ENCODE peak calls at places on chromosomes 2 and 18, in six cellular contexts. One of them, this sample, is unnamed.

GRCh38 chr18:55401275-55401620 is 186.7 kb downstream of the TCF4 start:
- DNase-seq in astrocyte of the cerebellum: no peak
- DNase-seq in choroid plexus epithelial cell: peak; percentile 45
- DNase-seq in SK-MEL-5: no peak
- DNase-seq in H9: no peak
- DNase-seq in dorsolateral prefrontal cortex: no peak
- DNase-seq in this sample: no peak

GRCh38 chr2:85222792-85223191 is 89.6 kb downstream of the TCF7L1 start:
- DNase-seq in astrocyte of the cerebellum: no peak
- DNase-seq in choroid plexus epithelial cell: no peak
- DNase-seq in SK-MEL-5: no peak
- DNase-seq in H9: no peak
- DNase-seq in dorsolateral prefrontal cortex: no peak
- DNase-seq in this sample: no peak

GRCh38 chr18:43662657-43663056 is 385.4 kb upstream of the SYT4 start:
- DNase-seq in astrocyte of the cerebellum: peak; percentile 80
- DNase-seq in choroid plexus epithelial cell: peak; percentile 95
- DNase-seq in SK-MEL-5: peak; percentile 22
- DNase-seq in H9: no peak
- DNase-seq in dorsolateral prefrontal cortex: no peak
- DNase-seq in this sample: peak; percentile 71

GRCh38 chr2:64396001-64396400 is 58.0 kb upstream of the LGALSL start:
- DNase-seq in astrocyte of the cerebellum: no peak
- DNase-seq in choroid plexus epithelial cell: no peak
- DNase-seq in SK-MEL-5: no peak
- DNase-seq in H9: no peak
- DNase-seq in dorsolateral prefrontal cortex: no peak
- DNase-seq in this sample: no peak

GRCh38 chr2:8558096-8558495 is 123.8 kb upstream of the ID2 start:
- DNase-seq in astrocyte of the cerebellum: no peak
- DNase-seq in choroid plexus epithelial cell: no peak
- DNase-seq in SK-MEL-5: no peak
- DNase-seq in H9: no peak
- DNase-seq in dorsolateral prefrontal cortex: no peak
- DNase-seq in this sample: no peak

GRCh38 chr2:132270981-132271546 is 109.3 kb upstream of the ANKRD30BL start:
- DNase-seq in astrocyte of the cerebellum: no peak
- DNase-seq in choroid plexus epithelial cell: no peak
- DNase-seq in SK-MEL-5: no peak
- DNase-seq in H9: no peak
- DNase-seq in dorsolateral prefrontal cortex: no peak
- DNase-seq in this sample: no peak

GRCh38 chr2:238704471-238705230 is 143.2 kb upstream of the TWIST2 start:
- DNase-seq in astrocyte of the cerebellum: no peak
- DNase-seq in choroid plexus epithelial cell: no peak
- DNase-seq in SK-MEL-5: no peak
- DNase-seq in H9: no peak
- DNase-seq in dorsolateral prefrontal cortex: peak; percentile 27
- DNase-seq in this sample: no peak

GRCh38 chr2:85653996-85654395 is 14.0 kb downstream of the SFTPB start:
- DNase-seq in astrocyte of the cerebellum: no peak
- DNase-seq in choroid plexus epithelial cell: no peak
- DNase-seq in SK-MEL-5: no peak
- DNase-seq in H9: no peak
- DNase-seq in dorsolateral prefrontal cortex: no peak
- DNase-seq in this sample: no peak

GRCh38 chr2:120222186-120223033 is 790 bp downstream of the TMEM185B start:
- DNase-seq in astrocyte of the cerebellum: no peak
- DNase-seq in choroid plexus epithelial cell: no peak
- DNase-seq in SK-MEL-5: no peak
- DNase-seq in H9: peak; percentile 10
- DNase-seq in dorsolateral prefrontal cortex: peak; percentile 48
- DNase-seq in this sample: no peak

GRCh38 chr2:42470706-42471105 is 23.1 kb downstream of the KCNG3 start:
- DNase-seq in astrocyte of the cerebellum: no peak
- DNase-seq in choroid plexus epithelial cell: no peak
- DNase-seq in SK-MEL-5: no peak
- DNase-seq in H9: no peak
- DNase-seq in dorsolateral prefrontal cortex: no peak
- DNase-seq in this sample: no peak

GRCh38 chr2:54866868-54867267 is 143.4 kb downstream of the EML6 start:
- DNase-seq in astrocyte of the cerebellum: no peak
- DNase-seq in choroid plexus epithelial cell: no peak
- DNase-seq in SK-MEL-5: no peak
- DNase-seq in H9: no peak
- DNase-seq in dorsolateral prefrontal cortex: no peak
- DNase-seq in this sample: no peak

GRCh38 chr18:22689711-22690110 is 243.4 kb upstream of the RBBP8 start:
- DNase-seq in astrocyte of the cerebellum: no peak
- DNase-seq in choroid plexus epithelial cell: no peak
- DNase-seq in SK-MEL-5: no peak
- DNase-seq in H9: no peak
- DNase-seq in dorsolateral prefrontal cortex: no peak
- DNase-seq in this sample: no peak

GRCh38 chr2:135647836-135648579 is 93.6 kb upstream of the UBXN4 start:
- DNase-seq in astrocyte of the cerebellum: no peak
- DNase-seq in choroid plexus epithelial cell: no peak
- DNase-seq in SK-MEL-5: no peak
- DNase-seq in H9: no peak
- DNase-seq in dorsolateral prefrontal cortex: no peak
- DNase-seq in this sample: no peak

GRCh38 chr18:26436176-26437031 is 111.9 kb downstream of the KCTD1 start:
- DNase-seq in astrocyte of the cerebellum: peak; percentile 67
- DNase-seq in choroid plexus epithelial cell: peak; percentile 93
- DNase-seq in SK-MEL-5: no peak
- DNase-seq in H9: no peak
- DNase-seq in dorsolateral prefrontal cortex: no peak
- DNase-seq in this sample: no peak

GRCh38 chr2:86786001-86786536 is 4.6 kb downstream of the CD8A start:
- DNase-seq in astrocyte of the cerebellum: no peak
- DNase-seq in choroid plexus epithelial cell: no peak
- DNase-seq in SK-MEL-5: no peak
- DNase-seq in H9: no peak
- DNase-seq in dorsolateral prefrontal cortex: no peak
- DNase-seq in this sample: no peak

GRCh38 chr18:10259934-10260333 is 194.5 kb upstream of the APCDD1 start:
- DNase-seq in astrocyte of the cerebellum: no peak
- DNase-seq in choroid plexus epithelial cell: no peak
- DNase-seq in SK-MEL-5: no peak
- DNase-seq in H9: no peak
- DNase-seq in dorsolateral prefrontal cortex: no peak
- DNase-seq in this sample: no peak

GRCh38 chr2:167602122-167602521 is 645.3 kb downstream of the STK39 start:
- DNase-seq in astrocyte of the cerebellum: no peak
- DNase-seq in choroid plexus epithelial cell: no peak
- DNase-seq in SK-MEL-5: no peak
- DNase-seq in H9: no peak
- DNase-seq in dorsolateral prefrontal cortex: no peak
- DNase-seq in this sample: no peak

GRCh38 chr2:157900203-157900602 is 24.1 kb upstream of the ACVR1 start:
- DNase-seq in astrocyte of the cerebellum: peak; percentile 12
- DNase-seq in choroid plexus epithelial cell: no peak
- DNase-seq in SK-MEL-5: no peak
- DNase-seq in H9: no peak
- DNase-seq in dorsolateral prefrontal cortex: no peak
- DNase-seq in this sample: no peak

GRCh38 chr2:144237845-144238637 is 281.9 kb downstream of the ZEB2 start:
- DNase-seq in astrocyte of the cerebellum: no peak
- DNase-seq in choroid plexus epithelial cell: peak; percentile 16
- DNase-seq in SK-MEL-5: no peak
- DNase-seq in H9: no peak
- DNase-seq in dorsolateral prefrontal cortex: no peak
- DNase-seq in this sample: no peak

GRCh38 chr2:46635442-46635841 is 156.1 kb downstream of the TMEM247 start:
- DNase-seq in astrocyte of the cerebellum: no peak
- DNase-seq in choroid plexus epithelial cell: no peak
- DNase-seq in SK-MEL-5: no peak
- DNase-seq in H9: no peak
- DNase-seq in dorsolateral prefrontal cortex: no peak
- DNase-seq in this sample: no peak

GRCh38 chr18:63882333-63883141 is 5.0 kb upstream of the SERPINB2 start:
- DNase-seq in astrocyte of the cerebellum: peak; percentile 15
- DNase-seq in choroid plexus epithelial cell: peak; percentile 93
- DNase-seq in SK-MEL-5: no peak
- DNase-seq in H9: no peak
- DNase-seq in dorsolateral prefrontal cortex: no peak
- DNase-seq in this sample: peak; percentile 73

GRCh38 chr18:7381307-7381706 is 150.4 kb downstream of the LRRC30 start:
- DNase-seq in astrocyte of the cerebellum: no peak
- DNase-seq in choroid plexus epithelial cell: no peak
- DNase-seq in SK-MEL-5: no peak
- DNase-seq in H9: no peak
- DNase-seq in dorsolateral prefrontal cortex: no peak
- DNase-seq in this sample: no peak